ENCODE peak calls at places on chromosomes 11 and 22, in five cellular contexts. O is thoracic aorta, B is NB4, V is tibial artery, Z is substantia nigra. D is an unnamed sample.

GRCh38 chr22:46178755-46179505 is 28.6 kb downstream of the PPARA start:
- DNase-seq in V (no peak), B (no peak), O (no peak), Z (no peak), D (no peak)

GRCh38 chr22:32534252-32535215 is 59.9 kb downstream of the FBXO7 start:
- DNase-seq in O (no peak), V (no peak), B (no peak), Z (no peak), D (no peak)

GRCh38 chr11:73233211-73233610 is 15.1 kb downstream of the P2RY2 start:
- DNase-seq in B (no peak), Z (no peak), V (no peak), O (no peak), D (no peak)

GRCh38 chr11:47005441-47005840 is 68.9 kb downstream of the CSTPP1 start:
- DNase-seq in Z (no peak), B (no peak), O (no peak), V (no peak), D (no peak)

GRCh38 chr11:11979487-11980117 is 28.8 kb downstream of the DKK3 start:
- DNase-seq in V (no peak), B (no peak), Z (no peak), O (no peak), D (no peak)

GRCh38 chr11:68966894-68967780 is 13.6 kb downstream of the MRGPRD start:
- DNase-seq in Z (no peak), O (no peak), V (no peak), B (no peak), D (no peak)

GRCh38 chr22:17606472-17606871 is 22.1 kb downstream of the ATP6V1E1 start:
- DNase-seq in V (no peak), B (no peak), O (no peak), Z (no peak), D (no peak)

GRCh38 chr11:44596541-44597276 is 31.2 kb downstream of the CD82 start:
- DNase-seq in V (no peak), O (no peak), Z (no peak), B (peak; percentile 28), D (peak; percentile 78)

GRCh38 chr11:110524227-110524626 is 94.5 kb downstream of the FDX1 start:
- DNase-seq in B (no peak), V (no peak), O (no peak), Z (no peak), D (no peak)

GRCh38 chr11:69638941-69639681 is 1.8 kb upstream of the CCND1 start:
- DNase-seq in O (peak; percentile 76), V (peak; percentile 92), B (peak; percentile 92), Z (peak; percentile 76), D (peak; percentile 79)

GRCh38 chr11:119410501-119410900 is 12.5 kb downstream of the THY1 start:
- DNase-seq in Z (no peak), O (no peak), V (no peak), B (no peak), D (no peak)

GRCh38 chr11:75499423-75500305 is 26.1 kb downstream of the GDPD5 start:
- DNase-seq in B (no peak), V (peak; percentile 83), Z (no peak), O (no peak), D (no peak)

GRCh38 chr11:76700177-76701100 is 29.9 kb upstream of the LRRC32 start:
- DNase-seq in Z (no peak), V (no peak), B (no peak), O (no peak), D (no peak)

GRCh38 chr22:30776476-30776875 is 81.8 kb downstream of the OSBP2 start:
- DNase-seq in V (no peak), Z (no peak), O (no peak), B (no peak), D (no peak)

GRCh38 chr11:115944596-115944995 is 440.4 kb upstream of the CADM1 start:
- DNase-seq in B (peak; percentile 7), Z (no peak), V (no peak), O (no peak), D (no peak)

GRCh38 chr22:35977136-35977535 is 51.5 kb downstream of the RBFOX2 start:
- DNase-seq in O (no peak), V (no peak), B (no peak), Z (no peak), D (no peak)

GRCh38 chr11:74577624-74578396 is 14.6 kb upstream of the POLD3 start:
- DNase-seq in Z (no peak), B (no peak), O (no peak), V (no peak), D (no peak)

GRCh38 chr11:19191530-19192169 is 10.1 kb downstream of the CSRP3 start:
- DNase-seq in V (no peak), Z (no peak), O (no peak), B (no peak), D (no peak)

GRCh38 chr11:131392528-131393255 is 22.3 kb downstream of the NTM start:
- DNase-seq in Z (no peak), B (peak; percentile 20), V (no peak), O (no peak), D (no peak)

GRCh38 chr11:4025957-4026324 is 68.7 kb upstream of the RRM1 start:
- DNase-seq in V (no peak), Z (no peak), B (no peak), O (no peak), D (no peak)

GRCh38 chr11:125242141-125242780 is 77.7 kb downstream of the PKNOX2 start:
- DNase-seq in Z (no peak), O (no peak), V (no peak), B (no peak), D (no peak)

GRCh38 chr11:47408598-47409439 is 429 bp downstream of the SLC39A13 start:
- DNase-seq in Z (no peak), V (peak; percentile 56), B (no peak), O (no peak), D (no peak)

GRCh38 chr11:11472096-11472495 is 119.0 kb upstream of the CSNK2A3 start:
- DNase-seq in V (no peak), Z (no peak), O (no peak), B (peak; percentile 43), D (no peak)

GRCh38 chr11:107928046-107928766 is at the start of gene RAB39A:
- DNase-seq in O (peak; percentile 31), Z (peak; percentile 92), B (peak; percentile 89), V (peak; percentile 81), D (peak; percentile 99)

GRCh38 chr11:94791216-94791889 is 23.2 kb downstream of the AMOTL1 start:
- DNase-seq in Z (no peak), O (no peak), V (no peak), B (no peak), D (no peak)

GRCh38 chr11:112795896-112796686 is 165.1 kb upstream of the NCAM1 start:
- DNase-seq in V (no peak), O (no peak), B (no peak), Z (peak; percentile 15), D (no peak)

GRCh38 chr11:97140885-97141494 is 751.2 kb downstream of the JRKL start:
- DNase-seq in Z (no peak), V (no peak), O (no peak), B (peak; percentile 21), D (no peak)

GRCh38 chr11:35786188-35786587 is 123.6 kb downstream of the TRIM44 start:
- DNase-seq in O (no peak), V (no peak), B (no peak), Z (no peak), D (no peak)

GRCh38 chr22:29009148-29009547 is 52.5 kb downstream of the C22orf31 start:
- DNase-seq in O (no peak), Z (no peak), V (no peak), B (no peak), D (no peak)

D was measured in GM13976.